ENCODE peak calls at places on chromosome 17, in ten cellular contexts. R is AG10803, L is fibroblast of pulmonary artery, T is stomach, S is PC-9, J is uterus, A is PC-3, F is prostate gland, O is body of pancreas, Y is dorsolateral prefrontal cortex. Q is an unnamed sample.

GRCh38 chr17:20216853-20217252 is 207.7 kb downstream of the SPECC1 start:
- DNase-seq in J (no peak), R (no peak), A (no peak), L (no peak), F (no peak), S (no peak), O (no peak), T (no peak), Y (no peak), Q (no peak)

GRCh38 chr17:61475726-61476125 is 23.5 kb downstream of the TBX4 start:
- DNase-seq in Y (no peak), S (no peak), T (no peak), O (no peak), L (peak), A (peak), F (no peak), J (no peak), R (peak), Q (no peak)

GRCh38 chr17:46818319-46818928 is at the start of gene WNT3:
- DNase-seq in R (no peak), T (no peak), F (no peak), S (no peak), L (no peak), A (no peak), J (no peak), O (no peak), Y (no peak), Q (no peak)

GRCh38 chr17:14270508-14270907 is 30.4 kb upstream of the HS3ST3B1 start:
- DNase-seq in O (no peak), J (no peak), T (no peak), S (no peak), A (no peak), L (no peak), R (no peak), Y (no peak), F (no peak), Q (no peak)

GRCh38 chr17:17061516-17061915 is 19.3 kb downstream of the MPRIP start:
- DNase-seq in S (no peak), O (no peak), F (no peak), Y (no peak), A (no peak), J (no peak), R (no peak), L (no peak), T (no peak), Q (no peak)

GRCh38 chr17:73278049-73278464 is 16.4 kb upstream of the CPSF4L start:
- DNase-seq in F (peak), L (no peak), O (peak), J (no peak), S (no peak), Y (no peak), T (peak), A (no peak), R (no peak), Q (no peak)

GRCh38 chr17:28173801-28174200 is 131.3 kb downstream of the NLK start:
- DNase-seq in O (no peak), Y (no peak), J (no peak), R (peak), T (no peak), A (no peak), F (no peak), S (no peak), L (peak), Q (no peak)

GRCh38 chr17:58630883-58631522 is 60.8 kb downstream of the TEX14 start:
- DNase-seq in R (no peak), L (no peak), S (peak), F (peak), Y (no peak), A (no peak), O (peak), J (no peak), T (peak), Q (no peak)

GRCh38 chr17:72622661-72623433 is 469.6 kb downstream of the SLC39A11 start:
- DNase-seq in A (peak), R (no peak), J (no peak), L (no peak), S (no peak), F (no peak), O (no peak), Y (no peak), T (no peak), Q (no peak)

GRCh38 chr17:65170839-65171238 is 33.7 kb downstream of the RGS9 start:
- DNase-seq in S (no peak), O (peak), R (no peak), A (peak), F (peak), L (peak), J (no peak), Y (no peak), T (peak), Q (no peak)

GRCh38 chr17:15036238-15036637 is 228.9 kb downstream of the PMP22 start:
- DNase-seq in T (no peak), Y (no peak), O (no peak), F (no peak), A (no peak), L (no peak), S (no peak), J (no peak), R (no peak), Q (no peak)

GRCh38 chr17:73613271-73613941 is 30.8 kb downstream of the SDK2 start:
- DNase-seq in R (no peak), T (no peak), J (no peak), F (no peak), L (no peak), Y (no peak), O (no peak), S (no peak), A (no peak), Q (no peak)

GRCh38 chr17:48068491-48068961 is 20.4 kb downstream of the NFE2L1 start:
- DNase-seq in S (no peak), A (peak), R (peak), J (no peak), T (no peak), Y (no peak), O (no peak), L (peak), F (no peak), Q (no peak)

GRCh38 chr17:43868236-43868994 is 21.4 kb downstream of the CD300LG start:
- DNase-seq in O (no peak), T (no peak), S (no peak), Y (no peak), A (no peak), J (no peak), F (no peak), R (no peak), L (no peak), Q (no peak)

GRCh38 chr17:39744075-39744835 is 6.5 kb downstream of the GRB7 start:
- DNase-seq in A (no peak), O (no peak), S (no peak), R (no peak), T (no peak), J (no peak), L (no peak), Y (no peak), F (no peak), Q (no peak)

GRCh38 chr17:64750478-64750877 is 88.4 kb upstream of the SMURF2 start:
- DNase-seq in S (no peak), O (no peak), J (no peak), R (no peak), T (no peak), F (no peak), A (no peak), Y (no peak), L (no peak), Q (no peak)

GRCh38 chr17:18377437-18378204 is at the start of gene EVPLL:
- DNase-seq in F (peak), R (peak), S (peak), O (peak), Y (peak), T (peak), A (peak), L (no peak), J (no peak), Q (no peak)

GRCh38 chr17:27339836-27340550 is 46.1 kb downstream of the WSB1 start:
- DNase-seq in R (no peak), T (no peak), J (no peak), L (no peak), Y (no peak), A (peak), O (no peak), F (no peak), S (peak), Q (no peak)

DNA sequence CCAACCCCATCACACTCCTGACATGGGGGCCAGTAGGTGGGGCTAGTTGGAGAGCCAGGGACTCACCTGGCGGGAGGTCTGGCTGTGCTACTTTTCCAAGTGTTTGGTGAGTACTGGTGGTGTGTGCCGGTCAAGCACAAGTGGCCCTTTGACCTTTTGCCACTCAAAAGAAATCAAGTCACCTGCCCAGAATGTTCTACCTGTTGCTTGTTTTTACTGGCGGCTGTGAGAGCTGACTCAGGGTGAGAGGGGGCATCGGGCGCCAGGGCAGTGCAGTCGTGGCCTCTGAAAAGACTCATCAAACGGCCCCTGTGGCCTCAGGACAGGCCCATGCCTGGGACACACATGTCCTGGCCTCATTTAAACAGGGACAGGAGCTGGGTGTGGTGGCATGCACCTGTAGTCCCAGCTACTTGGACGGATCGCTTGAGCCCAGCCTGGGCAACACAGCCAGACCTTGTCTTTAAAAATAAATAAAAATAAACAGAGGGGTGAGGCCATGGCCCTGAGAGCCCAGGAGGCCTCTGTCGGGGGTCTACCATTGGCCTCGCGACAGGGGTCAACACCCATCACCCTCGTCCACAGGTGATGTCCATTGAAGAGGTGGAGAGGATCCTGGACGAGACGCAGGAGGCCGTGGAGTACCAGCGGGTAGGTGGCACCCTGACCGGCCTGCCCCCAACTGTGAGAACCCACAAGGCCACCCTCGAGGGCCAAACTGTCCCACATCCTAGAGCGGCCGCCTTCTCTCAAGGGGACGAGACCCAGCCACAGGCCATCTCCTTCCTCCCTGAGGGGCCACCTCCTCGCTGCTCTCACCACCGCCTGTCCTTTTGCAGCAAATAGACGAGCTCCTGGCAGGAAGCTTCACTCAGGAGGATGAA is 5.0 kb downstream of the CHMP6 start:
- DNase-seq in F (no peak), J (no peak), T (no peak), S (no peak), O (no peak), Y (no peak), A (no peak), L (no peak), R (no peak), Q (no peak)
- TF ChIP-seq CTCF in F (no peak), J (no peak), T (no peak), S (no peak), O (no peak), Y (no peak), A (peak), L (no peak), R (no peak), Q (no peak)

GRCh38 chr17:36002631-36003030 is 1.3 kb upstream of the CCL15 start:
- DNase-seq in L (no peak), Y (no peak), J (no peak), R (no peak), F (no peak), A (no peak), S (no peak), T (no peak), O (no peak), Q (no peak)
- H3K4me3 ChIP-seq in L (no peak), Y (no peak), J (no peak), R (no peak), F (no peak), A (no peak), S (no peak), T (no peak), O (no peak), Q (no peak)

DNA sequence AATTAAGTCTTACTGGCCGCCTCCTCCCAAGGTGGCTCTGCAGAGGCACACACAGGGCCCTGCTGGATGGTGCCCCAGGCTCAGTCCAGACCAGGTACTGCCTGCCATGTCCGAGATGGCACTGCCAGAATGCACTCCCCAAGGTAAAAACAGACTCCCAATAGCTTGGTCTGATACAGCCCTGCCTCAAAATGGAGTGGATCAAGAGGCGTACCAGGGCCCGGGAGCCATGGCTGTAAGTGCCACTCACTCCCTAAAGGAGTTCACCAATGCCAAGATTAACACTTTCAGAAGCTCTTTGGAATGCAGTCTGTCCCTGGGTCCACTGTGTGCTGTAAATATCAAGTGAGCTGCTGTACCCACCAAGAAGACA is 576 bp upstream of the MYO18A start:
- DNase-seq in Y (no peak), A (no peak), R (no peak), T (no peak), L (no peak), S (no peak), F (no peak), O (no peak), J (no peak), Q (no peak)
- TF ChIP-seq CTCF in Y (no peak), A (no peak), R (no peak), T (no peak), L (no peak), S (no peak), F (no peak), O (no peak), J (no peak), Q (no peak)

GRCh38 chr17:35052780-35053179 is 10.7 kb downstream of the RFFL start:
- DNase-seq in S (no peak), J (no peak), F (no peak), L (no peak), O (no peak), T (no peak), R (no peak), A (no peak), Y (no peak), Q (no peak)

GRCh38 chr17:35052240-35052608 is 11.3 kb downstream of the RFFL start:
- DNase-seq in L (no peak), T (no peak), A (no peak), J (no peak), O (no peak), S (no peak), F (no peak), R (peak), Y (no peak), Q (no peak)

GRCh38 chr17:35051579-35052239 is 11.8 kb downstream of the RFFL start:
- DNase-seq in A (no peak), S (no peak), R (peak), F (no peak), J (no peak), Y (no peak), T (no peak), O (no peak), L (peak), Q (no peak)

GRCh38 chr17:35050170-35050569 is 13.3 kb downstream of the RFFL start:
- DNase-seq in A (no peak), T (no peak), F (no peak), Y (no peak), O (no peak), S (no peak), R (no peak), J (no peak), L (no peak), Q (no peak)

DNA sequence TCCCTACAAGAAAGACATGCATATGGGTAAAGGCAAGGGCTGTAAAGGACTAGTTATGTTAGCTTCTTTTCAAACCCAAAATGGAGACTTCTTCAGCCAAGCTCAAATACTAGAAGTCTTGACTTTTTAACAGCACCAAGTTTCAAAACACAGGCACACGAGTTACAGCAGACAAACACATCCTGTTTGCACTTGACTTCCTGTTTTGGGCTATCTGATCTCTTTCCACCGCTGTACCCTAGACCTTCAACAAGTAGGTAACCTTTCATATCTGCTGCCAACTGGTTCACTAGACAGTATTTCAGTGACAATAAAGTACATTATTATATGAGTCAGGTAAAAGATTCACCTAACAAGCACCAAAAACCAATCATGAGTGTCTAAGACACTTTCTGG is 12.3 kb downstream of the RFFL start:
- DNase-seq in J (no peak), S (no peak), L (peak), R (no peak), F (no peak), Y (no peak), O (peak), A (no peak), T (no peak), Q (no peak)
- H3K4me3 ChIP-seq in J (no peak), S (no peak), L (no peak), R (no peak), F (no peak), Y (no peak), O (no peak), A (no peak), T (no peak), Q (no peak)

GRCh38 chr17:915416-916201 is 64.0 kb downstream of the NXN start:
- DNase-seq in Y (no peak), L (peak), J (no peak), O (no peak), R (no peak), S (no peak), F (no peak), T (no peak), A (no peak), Q (no peak)

GRCh38 chr17:917391-917811 is 62.2 kb downstream of the NXN start:
- DNase-seq in A (no peak), Y (no peak), O (no peak), S (no peak), L (no peak), J (no peak), T (no peak), R (peak), F (no peak), Q (no peak)

GRCh38 chr17:913207-913606 is 66.4 kb downstream of the NXN start:
- DNase-seq in O (no peak), S (no peak), Y (no peak), J (no peak), A (no peak), T (no peak), R (no peak), L (no peak), F (no peak), Q (no peak)

GRCh38 chr17:918102-918740 is 61.4 kb downstream of the NXN start:
- DNase-seq in R (peak), L (no peak), Y (no peak), T (no peak), J (no peak), A (no peak), F (no peak), S (no peak), O (no peak), Q (no peak)

GRCh38 chr17:916315-916714 is 63.3 kb downstream of the NXN start:
- DNase-seq in T (no peak), J (no peak), A (no peak), F (no peak), R (no peak), S (no peak), O (no peak), L (no peak), Y (no peak), Q (no peak)
- TF ChIP-seq CTCF in T (no peak), J (no peak), A (no peak), F (no peak), R (peak), S (no peak), O (no peak), L (peak), Y (no peak), Q (no peak)

GRCh38 chr17:45018514-45019176 is 32.8 kb downstream of the DCAKD start:
- DNase-seq in Y (no peak), L (no peak), S (peak), A (peak), F (no peak), O (peak), J (peak), T (no peak), R (peak), Q (no peak)

GRCh38 chr17:45019177-45019711 is 32.2 kb downstream of the DCAKD start:
- DNase-seq in J (peak), O (peak), F (no peak), T (peak), L (peak), Y (no peak), R (peak), A (peak), S (peak), Q (no peak)

GRCh38 chr17:45021607-45022287 is 29.7 kb downstream of the DCAKD start:
- DNase-seq in L (peak), R (peak), T (peak), S (peak), F (peak), A (peak), O (peak), Y (no peak), J (peak), Q (no peak)

GRCh38 chr17:45022288-45022648 is 29.2 kb downstream of the DCAKD start:
- DNase-seq in A (no peak), S (no peak), T (no peak), F (no peak), O (no peak), J (no peak), R (no peak), Y (no peak), L (no peak), Q (no peak)

GRCh38 chr17:45020354-45021138 is 30.9 kb downstream of the DCAKD start:
- DNase-seq in R (peak), O (peak), Y (no peak), L (peak), J (peak), S (no peak), F (peak), T (peak), A (no peak), Q (no peak)
- H3K4me3 ChIP-seq in R (no peak), O (no peak), Y (no peak), L (no peak), J (no peak), S (no peak), F (no peak), T (no peak), A (no peak), Q (no peak)

GRCh38 chr17:77957869-77958715 is at the start of gene TNRC6C:
- DNase-seq in Y (peak), J (peak), S (peak), R (peak), F (peak), T (peak), A (peak), O (peak), L (peak), Q (peak)
- TF ChIP-seq CTCF in Y (no peak), J (peak), S (no peak), R (peak), F (peak), T (no peak), A (no peak), O (no peak), L (peak), Q (no peak)

GRCh38 chr17:7443499-7444485 is 1.1 kb upstream of the CHRNB1 start:
- DNase-seq in Y (no peak), R (peak), A (peak), O (no peak), T (no peak), F (no peak), L (peak), S (no peak), J (no peak), Q (no peak)
- H3K4me3 ChIP-seq in Y (no peak), R (no peak), A (no peak), O (no peak), T (no peak), F (no peak), L (no peak), S (no peak), J (no peak), Q (no peak)

DNA sequence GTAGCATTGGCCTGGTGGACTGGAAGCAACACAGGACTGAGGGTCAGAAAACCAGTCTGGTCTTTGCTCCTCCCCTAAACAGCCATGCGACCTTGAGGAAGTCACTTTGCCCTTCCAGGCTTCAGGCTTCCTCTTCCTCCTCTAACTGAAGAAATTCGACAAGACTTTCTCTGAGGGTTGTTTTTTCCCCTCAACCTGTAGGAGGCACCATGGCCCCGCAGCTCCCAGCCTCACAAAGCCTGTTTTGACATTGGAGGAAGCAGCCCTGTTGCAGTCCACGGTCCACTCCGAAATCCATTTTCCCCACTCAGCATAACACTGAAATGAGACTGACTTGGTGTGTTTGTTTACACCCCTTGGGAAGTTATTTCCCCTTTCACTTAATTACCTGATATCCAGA is 41.2 kb upstream of the PIRT start:
- DNase-seq in S (no peak), J (no peak), T (peak), Y (peak), L (peak), A (peak), R (no peak), O (peak), F (peak), Q (no peak)
- TF ChIP-seq CTCF in S (no peak), J (no peak), T (no peak), Y (peak), L (no peak), A (peak), R (no peak), O (peak), F (peak), Q (no peak)

GRCh38 chr17:42380935-42381334 is 7.3 kb downstream of the STAT3 start:
- DNase-seq in F (no peak), R (no peak), Y (no peak), S (no peak), T (no peak), J (no peak), O (no peak), L (no peak), A (no peak), Q (no peak)

GRCh38 chr17:42381898-42382297 is 6.3 kb downstream of the STAT3 start:
- DNase-seq in O (no peak), S (no peak), T (no peak), F (no peak), Y (no peak), A (no peak), J (no peak), L (no peak), R (no peak), Q (no peak)

GRCh38 chr17:42373896-42374295 is 14.3 kb downstream of the STAT3 start:
- DNase-seq in Y (no peak), S (no peak), J (no peak), A (no peak), T (no peak), O (no peak), R (no peak), F (no peak), L (no peak), Q (no peak)

GRCh38 chr17:42378597-42379594 is 9.3 kb downstream of the STAT3 start:
- DNase-seq in T (no peak), R (peak), O (no peak), F (no peak), L (peak), Y (no peak), A (no peak), S (no peak), J (no peak), Q (no peak)
- H3K4me3 ChIP-seq in T (peak), R (peak), O (no peak), F (peak), L (peak), Y (no peak), A (no peak), S (no peak), J (peak), Q (peak)